ENCODE peak calls at places on chromosomes 16 and 17, in five cellular contexts. V is uterus, O is IMR-90, I is esophagus muscularis mucosa, J is stomach. H is an unnamed sample.

GRCh38 chr16:11379420-11379819 is 34.2 kb downstream of the RMI2 start:
- DNase-seq in V (no peak), O (peak; percentile 65), I (no peak), J (peak; percentile 54), H (no peak)

GRCh38 chr17:17134952-17135340 is 71.2 kb downstream of the PLD6 start:
- DNase-seq in V (no peak), O (no peak), I (no peak), J (no peak), H (no peak)

GRCh38 chr17:37737971-37738370 is 6.9 kb downstream of the HNF1B start:
- DNase-seq in V (no peak), O (peak; percentile 61), I (no peak), J (no peak), H (no peak)

GRCh38 chr16:15951852-15952251 is 2.4 kb downstream of the ABCC1 start:
- DNase-seq in V (no peak), O (no peak), I (no peak), J (no peak), H (no peak)

GRCh38 chr16:57394444-57394843 is 10.1 kb upstream of the CCL17 start:
- DNase-seq in V (no peak), O (no peak), I (no peak), J (peak; percentile 51), H (no peak)

GRCh38 chr17:4535667-4536258 is 19.4 kb downstream of the MYBBP1A start:
- DNase-seq in V (no peak), O (no peak), I (no peak), J (no peak), H (no peak)

GRCh38 chr17:7781467-7781866 is 52.5 kb upstream of the KDM6B start:
- DNase-seq in V (no peak), O (no peak), I (no peak), J (no peak), H (no peak)

GRCh38 chr17:67559381-67559966 is 158.3 kb upstream of the NOL11 start:
- DNase-seq in V (no peak), O (no peak), I (no peak), J (no peak), H (peak; percentile 37)

GRCh38 chr16:83969771-83970429 is 1.9 kb downstream of the NECAB2 start:
- DNase-seq in V (no peak), O (no peak), I (no peak), J (no peak), H (no peak)

GRCh38 chr17:51733166-51733565 is 425.3 kb downstream of the CA10 start:
- DNase-seq in V (no peak), O (no peak), I (no peak), J (no peak), H (no peak)

GRCh38 chr16:11052080-11052808 is 107.9 kb downstream of the CLEC16A start:
- DNase-seq in V (no peak), O (no peak), I (no peak), J (no peak), H (no peak)

GRCh38 chr16:49531425-49531824 is 157.8 kb downstream of the C16orf78 start:
- DNase-seq in V (no peak), O (no peak), I (no peak), J (no peak), H (no peak)

GRCh38 chr16:7561908-7562405 is 229.3 kb downstream of the RBFOX1 start:
- DNase-seq in V (no peak), O (no peak), I (no peak), J (no peak), H (no peak)

GRCh38 chr16:19745286-19746018 is 27.4 kb downstream of the IQCK start:
- DNase-seq in V (no peak), O (peak; percentile 71), I (no peak), J (no peak), H (no peak)

GRCh38 chr17:64457156-64457555 is 8.2 kb downstream of the MILR1 start:
- DNase-seq in V (no peak), O (peak; percentile 66), I (no peak), J (no peak), H (no peak)

GRCh38 chr16:27290582-27290981 is 22.0 kb upstream of the NSMCE1 start:
- DNase-seq in V (no peak), O (no peak), I (no peak), J (no peak), H (no peak)

GRCh38 chr17:19403021-19403420 is 8.0 kb upstream of the RNF112 start:
- DNase-seq in V (peak; percentile 13), O (no peak), I (no peak), J (no peak), H (no peak)

GRCh38 chr17:74213897-74214386 is 571 bp downstream of the TTYH2 start:
- DNase-seq in V (peak; percentile 34), O (no peak), I (no peak), J (no peak), H (no peak)

GRCh38 chr17:45768000-45768399 is 16.1 kb upstream of the CRHR1 start:
- DNase-seq in V (no peak), O (no peak), I (no peak), J (no peak), H (no peak)

GRCh38 chr17:42287305-42288077 is 807 bp upstream of the STAT5A start:
- DNase-seq in V (peak; percentile 53), O (no peak), I (peak; percentile 92), J (peak; percentile 31), H (peak; percentile 78)

GRCh38 chr17:36001109-36001735 is at the start of gene CCL15:
- DNase-seq in V (no peak), O (no peak), I (no peak), J (no peak), H (no peak)

GRCh38 chr17:55547027-55547670 is 35.9 kb upstream of the SMIM36 start:
- DNase-seq in V (no peak), O (peak; percentile 10), I (no peak), J (no peak), H (no peak)

GRCh38 chr16:11097782-11098167 is 153.4 kb downstream of the CLEC16A start:
- DNase-seq in V (no peak), O (no peak), I (no peak), J (no peak), H (no peak)

GRCh38 chr16:73204359-73205152 is 156.6 kb upstream of the ZFHX3 start:
- DNase-seq in V (no peak), O (no peak), I (no peak), J (no peak), H (no peak)

DNA sequence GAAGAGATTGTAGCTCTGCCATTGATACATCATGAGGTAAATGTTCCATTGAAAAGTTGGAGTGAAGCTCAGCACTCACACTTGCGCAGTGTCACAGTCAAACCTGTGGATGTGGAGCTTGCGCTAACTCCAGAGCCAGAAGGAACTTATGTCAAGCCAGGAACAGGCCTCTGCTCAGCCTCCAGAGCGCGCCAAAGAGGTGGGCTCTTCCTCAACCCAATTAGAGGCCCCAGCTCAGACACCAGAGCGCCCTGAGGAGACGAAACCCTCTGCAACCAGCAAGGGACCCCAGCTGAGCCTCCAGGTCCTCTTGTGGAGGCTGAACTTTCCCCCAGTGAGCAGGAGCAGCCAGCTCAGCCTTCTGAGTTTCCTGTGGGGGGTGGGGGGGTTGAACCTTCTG is 61.5 kb upstream of the FBXO47 start:
- DNase-seq in V (no peak), O (no peak), I (no peak), J (no peak), H (no peak)
- H3K27ac ChIP-seq in V (no peak overlapping the region), O (no peak overlapping the region), I (no peak overlapping the region), J (no peak overlapping the region), H (no peak overlapping the region)

DNA sequence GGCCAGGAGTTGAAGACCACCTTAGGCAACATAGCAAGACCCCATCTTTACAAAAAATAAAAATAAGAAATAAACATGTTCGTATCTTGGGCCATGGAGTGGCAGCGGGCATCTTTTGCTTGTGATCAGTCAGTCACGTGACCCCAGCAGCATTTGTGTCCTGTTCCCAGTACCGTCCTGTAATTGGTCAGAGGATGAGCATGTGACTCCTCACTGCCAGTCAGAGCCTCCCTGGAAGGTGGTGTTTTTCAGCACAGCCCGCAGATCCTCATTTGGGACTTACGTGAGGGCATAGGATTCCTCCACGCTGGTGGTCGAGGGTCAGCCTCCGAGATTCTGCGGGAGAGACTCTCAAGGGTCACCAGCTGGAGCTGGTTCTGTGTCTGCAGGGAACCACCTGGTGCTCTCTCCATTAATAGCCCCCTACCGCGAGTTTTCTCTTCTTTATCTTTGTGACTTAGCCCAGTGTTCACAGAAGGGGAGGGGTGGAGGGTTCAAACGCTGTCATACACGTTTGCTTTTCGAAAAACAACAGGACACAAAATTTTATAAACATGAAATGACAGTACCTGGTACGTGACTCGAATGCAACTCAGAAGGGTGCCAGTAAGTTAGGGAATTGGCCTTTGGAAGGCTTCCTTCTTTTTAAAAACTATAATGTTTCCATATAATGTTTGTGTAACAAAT is 17.2 kb downstream of the MRC2 start:
- DNase-seq in V (no peak), O (no peak), I (no peak), J (no peak), H (no peak)
- TF ChIP-seq POLR2A in V (no peak), O (no peak), I (no peak), J (no peak), H (no peak)

DNA sequence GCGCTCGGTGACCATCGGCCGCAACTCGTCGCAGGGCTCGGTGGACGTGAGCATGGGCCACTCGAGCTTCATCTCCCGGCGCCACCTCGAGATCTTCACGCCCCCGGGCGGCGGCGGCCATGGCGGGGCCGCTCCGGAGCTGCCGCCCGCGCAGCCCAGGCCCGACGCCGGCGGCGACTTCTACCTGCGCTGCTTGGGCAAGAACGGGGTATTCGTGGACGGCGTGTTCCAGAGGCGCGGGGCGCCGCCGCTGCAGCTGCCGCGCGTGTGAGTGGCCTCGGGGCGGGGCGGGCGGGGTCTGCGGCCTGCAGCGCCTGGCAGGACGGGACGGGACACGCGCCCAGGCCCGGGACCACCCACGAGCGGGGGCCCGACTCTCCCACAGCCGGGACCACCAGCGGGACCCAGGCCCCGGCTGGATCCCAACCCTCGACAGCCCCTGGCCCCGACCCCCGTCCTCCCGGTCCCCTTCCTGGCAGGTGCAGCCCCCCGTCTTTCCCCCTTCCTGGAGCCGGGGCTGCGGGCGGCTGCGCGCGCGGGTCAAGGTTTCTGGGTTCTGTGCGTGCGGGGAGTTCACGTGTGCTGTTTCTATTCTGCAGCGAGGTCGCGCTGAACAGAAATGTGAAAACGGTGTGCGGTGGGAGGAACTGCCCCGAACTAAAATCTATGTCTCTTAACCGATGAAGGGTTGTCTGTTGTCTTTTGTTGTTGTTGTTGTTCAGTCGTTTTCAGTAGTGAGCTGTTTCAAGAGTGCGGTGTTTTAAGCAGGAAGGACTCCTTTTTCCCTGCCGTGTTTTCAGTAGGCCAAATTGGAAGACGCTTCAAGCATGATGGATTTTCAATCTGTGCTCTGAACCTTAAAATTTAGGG is 744 bp downstream of the FOXK2 start:
- DNase-seq in V (no peak), O (no peak), I (no peak), J (no peak), H (no peak)
- H3K4me1 ChIP-seq in V (no peaks in the 10 kb centered on the region), O (peaks cover 3% of the 10 kb centered on the region), I (peaks cover 46% of the 10 kb centered on the region), J (peaks cover 49% of the 10 kb centered on the region), H (peaks cover 43% of the 10 kb centered on the region)

GRCh38 chr17:70938311-70938710 is 769.0 kb downstream of the KCNJ2 start:
- DNase-seq in V (no peak), O (no peak), I (no peak), J (no peak), H (no peak)
- H3K27ac ChIP-seq in V (no peak overlapping the region), O (no peak overlapping the region), I (no peak overlapping the region), J (no peak overlapping the region), H (no peak overlapping the region)

H was measured in adrenal gland.